ENCODE peak calls at places on chromosomes 6 and 20, in six cellular contexts. I, Q, H, O, Y and P are unnamed samples.

GRCh38 chr20:22207280-22207679 is 377.1 kb downstream of the FOXA2 start:
- DNase-seq in I (no peak), Q (no peak), H (no peak), O (no peak), Y (no peak), P (no peak)

GRCh38 chr6:141552463-141552862 is 580.3 kb upstream of the GJE1 start:
- DNase-seq in I (peak), Q (peak), H (peak), O (no peak), Y (no peak), P (no peak)

GRCh38 chr20:51338692-51339440 is 203.7 kb downstream of the NFATC2 start:
- DNase-seq in I (no peak), Q (no peak), H (no peak), O (no peak), Y (no peak), P (no peak)

GRCh38 chr6:144928847-144929246 is 643.7 kb downstream of the UTRN start:
- DNase-seq in I (no peak), Q (no peak), H (no peak), O (no peak), Y (no peak), P (no peak)

GRCh38 chr6:141077355-141078333 is 1055.1 kb upstream of the GJE1 start:
- DNase-seq in I (peak), Q (peak), H (no peak), O (no peak), Y (no peak), P (no peak)

GRCh38 chr6:15663057-15663638 is 320 bp upstream of the DTNBP1 start:
- DNase-seq in I (peak), Q (peak), H (peak), O (no peak), Y (no peak), P (no peak)

GRCh38 chr6:45049188-45049843 is 278.8 kb upstream of the RUNX2 start:
- DNase-seq in I (no peak), Q (no peak), H (peak), O (no peak), Y (no peak), P (no peak)

GRCh38 chr20:12906401-12906800 is 102.4 kb upstream of the SPTLC3 start:
- DNase-seq in I (no peak), Q (no peak), H (no peak), O (no peak), Y (no peak), P (no peak)

GRCh38 chr6:83062225-83062624 is 3.4 kb downstream of the UBE3D start:
- DNase-seq in I (no peak), Q (no peak), H (no peak), O (no peak), Y (no peak), P (no peak)

GRCh38 chr6:1316482-1317220 is 4.8 kb downstream of the FOXQ1 start:
- DNase-seq in I (no peak), Q (no peak), H (no peak), O (no peak), Y (no peak), P (no peak)

GRCh38 chr6:105890521-105891244 is 195.5 kb upstream of the PRDM1 start:
- DNase-seq in I (no peak), Q (no peak), H (no peak), O (no peak), Y (no peak), P (no peak)

GRCh38 chr6:115474443-115475041 is 586.1 kb downstream of the FRK start:
- DNase-seq in I (no peak), Q (no peak), H (no peak), O (no peak), Y (no peak), P (no peak)

DNA sequence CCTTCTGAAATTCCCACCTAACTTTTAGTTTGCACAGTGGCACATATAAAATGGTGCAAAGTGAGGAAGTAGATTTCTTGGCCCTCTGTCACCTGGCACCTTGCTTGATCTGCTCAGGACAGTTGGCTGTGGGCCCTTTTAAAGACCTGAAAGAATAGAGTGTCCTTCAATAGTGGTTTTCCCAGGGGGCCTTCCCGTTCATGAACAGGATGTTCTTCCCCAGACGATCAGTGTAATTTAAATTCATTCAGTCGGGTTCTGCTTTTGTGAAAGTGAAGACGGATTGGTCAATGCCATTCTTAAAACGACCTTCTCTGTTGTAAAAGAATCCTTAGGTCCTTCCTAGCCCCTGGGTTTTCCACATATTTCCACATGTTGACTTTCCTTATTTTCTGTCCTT is 178.5 kb downstream of the SASH1 start:
- DNase-seq in I (no peak), Q (no peak), H (no peak), O (no peak), Y (no peak), P (no peak)
- H3K4me3 ChIP-seq in I (no peak), Q (no peak), H (no peak), O (no peak), Y (no peak), P (no peak)

DNA sequence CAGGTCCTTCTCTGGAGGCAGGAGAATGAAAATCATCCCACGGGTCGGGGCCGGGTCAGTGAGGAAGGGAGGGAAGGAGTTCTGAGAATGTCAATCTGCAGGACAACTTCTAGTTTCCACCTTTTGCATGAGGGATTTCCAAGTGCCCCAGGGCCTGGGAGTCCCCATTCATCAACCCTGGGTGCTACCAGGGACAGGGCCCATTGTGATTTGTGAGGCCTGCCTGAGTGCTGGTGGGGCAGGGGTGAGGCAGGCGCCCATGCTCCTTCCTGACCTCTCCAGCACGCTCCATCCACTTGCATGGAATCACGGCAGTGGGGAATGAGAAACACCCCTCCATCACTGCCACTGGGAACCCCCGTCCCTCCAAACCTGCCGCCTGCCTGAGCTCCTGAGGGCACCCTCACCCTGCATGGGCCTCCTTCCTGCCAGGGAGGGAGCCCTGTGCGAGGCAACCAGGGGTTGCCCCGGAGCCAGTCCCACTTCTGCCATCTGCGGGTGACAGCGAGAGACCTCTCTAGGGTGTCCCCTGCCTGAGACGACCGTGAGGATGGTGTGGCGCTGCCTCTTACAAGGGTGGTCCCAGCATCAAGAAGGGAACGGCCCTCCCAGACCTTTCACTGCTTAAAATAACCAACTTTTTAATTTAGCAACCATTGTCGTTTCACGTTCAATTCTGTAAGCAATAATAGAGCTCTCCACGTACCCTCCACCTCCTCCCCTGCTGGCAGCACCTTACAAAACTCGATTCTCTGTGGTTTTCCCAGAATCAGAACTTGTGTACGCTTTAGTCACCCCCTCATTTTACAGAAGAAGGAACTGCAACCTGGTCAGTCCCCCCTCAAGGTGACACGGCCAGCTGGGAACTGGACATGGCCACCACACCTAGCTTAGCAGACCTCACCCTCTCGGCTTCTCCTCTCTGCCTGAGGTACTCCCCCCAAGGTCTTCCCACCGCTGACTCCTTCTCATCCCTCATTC is 28.6 kb downstream of the PMEPA1 start:
- DNase-seq in I (no peak), Q (no peak), H (no peak), O (no peak), Y (no peak), P (no peak)
- TF ChIP-seq CTCF in I (no peak), Q (no peak), H (no peak), O (no peak), Y (no peak), P (no peak)

GRCh38 chr20:63894358-63895201 is at the start of gene DNAJC5:
- DNase-seq in I (peak), Q (peak), H (peak), O (peak), Y (peak), P (peak)
- TF ChIP-seq POLR2A in I (peak), Q (no peak), H (no peak), O (peak), Y (no peak), P (no peak)

DNA sequence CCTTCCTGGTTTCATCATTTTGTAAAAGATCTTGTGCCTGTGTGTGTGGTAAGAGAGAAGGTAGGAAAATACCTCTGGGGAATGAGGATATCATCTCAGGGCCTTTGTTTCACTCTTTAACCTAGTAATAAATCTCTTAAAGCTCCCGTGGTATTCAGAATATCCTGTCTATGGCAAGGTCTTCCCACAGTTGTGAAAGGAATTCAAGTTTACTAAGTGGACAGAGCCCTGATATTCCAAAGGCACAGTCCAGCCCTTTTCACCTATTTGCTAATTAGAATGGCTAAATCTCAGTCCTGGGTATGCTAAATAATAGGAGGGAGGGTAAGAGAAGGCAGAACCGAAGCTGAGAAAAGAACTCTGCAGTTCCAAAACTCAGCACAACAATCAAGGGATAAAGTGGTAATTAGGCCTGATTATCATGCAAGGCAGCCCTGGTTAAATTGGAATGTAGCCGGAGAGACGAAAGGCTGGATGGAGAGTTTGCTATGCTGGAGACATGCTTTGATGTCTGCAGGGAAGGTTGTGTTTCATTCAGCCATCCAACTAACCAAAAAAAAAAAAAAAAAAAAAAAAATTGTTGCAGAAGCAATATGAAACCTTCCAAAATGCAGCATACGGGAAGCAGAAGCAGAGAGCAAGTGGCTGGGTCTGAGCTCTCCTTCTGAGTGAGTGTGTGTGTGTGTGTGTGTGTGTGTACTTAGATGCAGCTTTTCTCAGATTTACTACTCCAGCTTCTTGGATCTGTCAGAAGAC is 28.5 kb upstream of the PIM1 start:
- DNase-seq in I (no peak), Q (no peak), H (no peak), O (no peak), Y (no peak), P (no peak)
- H3K4me3 ChIP-seq in I (no peak), Q (no peak), H (no peak), O (no peak), Y (no peak), P (no peak)